ENCODE peak calls at places on chromosomes 6 and 20, in ten cellular contexts. A, O, Y, T, I, V, D, C, Z and P are unnamed samples.

GRCh38 chr20:33666293-33667244 is at the start of gene ACTL10:
- DNase-seq in A (peak; percentile 91), O (peak; percentile 95), Y (peak; percentile 77), T (peak; percentile 99), I (peak; percentile 99), V (peak; percentile 95), D (peak; percentile 97), C (peak; percentile 90), Z (no peak), P (peak; percentile 95)

GRCh38 chr6:140344149-140344913 is 969.9 kb upstream of the CITED2 start:
- DNase-seq in A (peak; percentile 23), O (no peak), Y (no peak), T (no peak), I (peak; percentile 13), V (no peak), D (no peak), C (peak; percentile 51), Z (no peak), P (no peak)

GRCh38 chr6:15827492-15828255 is 164.8 kb upstream of the DTNBP1 start:
- DNase-seq in A (no peak), O (no peak), Y (no peak), T (no peak), I (no peak), V (no peak), D (no peak), C (no peak), Z (no peak), P (no peak)

GRCh38 chr6:32519117-32519909 is 10.8 kb downstream of the HLA-DRB5 start:
- DNase-seq in A (no peak), O (no peak), Y (no peak), T (no peak), I (no peak), V (no peak), D (no peak), C (no peak), Z (no peak), P (no peak)

GRCh38 chr6:115514656-115515055 is 546.0 kb downstream of the FRK start:
- DNase-seq in A (no peak), O (no peak), Y (no peak), T (no peak), I (peak; percentile 5), V (no peak), D (no peak), C (peak; percentile 83), Z (no peak), P (no peak)

GRCh38 chr20:58913079-58913478 is 60.6 kb downstream of the GNAS start:
- DNase-seq in A (no peak), O (no peak), Y (no peak), T (no peak), I (no peak), V (no peak), D (no peak), C (no peak), Z (no peak), P (no peak)

GRCh38 chr6:39037082-39037487 is 11.5 kb upstream of the GLP1R start:
- DNase-seq in A (no peak), O (no peak), Y (no peak), T (no peak), I (no peak), V (no peak), D (no peak), C (no peak), Z (no peak), P (no peak)

GRCh38 chr6:28282923-28283322 is 1.6 kb downstream of the PGBD1 start:
- DNase-seq in A (no peak), O (no peak), Y (no peak), T (no peak), I (no peak), V (no peak), D (no peak), C (no peak), Z (no peak), P (no peak)

GRCh38 chr20:53905019-53905847 is 165.2 kb downstream of the BCAS1 start:
- DNase-seq in A (no peak), O (no peak), Y (no peak), T (no peak), I (no peak), V (no peak), D (no peak), C (no peak), Z (no peak), P (no peak)

GRCh38 chr20:51447097-51447764 is 95.3 kb downstream of the NFATC2 start:
- DNase-seq in A (peak; percentile 88), O (peak; percentile 91), Y (no peak), T (peak; percentile 85), I (peak; percentile 96), V (peak; percentile 33), D (peak; percentile 89), C (peak; percentile 91), Z (no peak), P (no peak)

GRCh38 chr6:122289721-122290501 is 109.5 kb upstream of the HSF2 start:
- DNase-seq in A (peak; percentile 5), O (no peak), Y (no peak), T (peak; percentile 5), I (no peak), V (no peak), D (peak; percentile 24), C (no peak), Z (peak; percentile 2), P (no peak)

GRCh38 chr6:73418081-73418741 is 23.6 kb downstream of the DDX43 start:
- DNase-seq in A (no peak), O (peak; percentile 1), Y (no peak), T (no peak), I (no peak), V (no peak), D (no peak), C (no peak), Z (no peak), P (no peak)

GRCh38 chr6:4336778-4337442 is 201.5 kb upstream of the ECI2 start:
- DNase-seq in A (no peak), O (no peak), Y (no peak), T (peak; percentile 75), I (no peak), V (no peak), D (no peak), C (no peak), Z (no peak), P (no peak)

GRCh38 chr6:75849329-75850025 is 100.4 kb downstream of the MYO6 start:
- DNase-seq in A (no peak), O (no peak), Y (no peak), T (no peak), I (no peak), V (no peak), D (no peak), C (no peak), Z (no peak), P (no peak)

GRCh38 chr6:156718647-156719394 is 58.4 kb upstream of the ARID1B start:
- DNase-seq in A (peak; percentile 54), O (no peak), Y (no peak), T (peak; percentile 78), I (no peak), V (peak; percentile 76), D (no peak), C (peak; percentile 34), Z (no peak), P (no peak)

GRCh38 chr20:38602185-38602581 is 574 bp downstream of the ARHGAP40 start:
- DNase-seq in A (no peak), O (no peak), Y (no peak), T (no peak), I (no peak), V (no peak), D (no peak), C (no peak), Z (no peak), P (no peak)